ENCODE peak calls at places on chromosome 1, in five cellular contexts. H, L, Y, R and Q are unnamed samples.

GRCh38 chr1:167304165-167304564 is 83.5 kb downstream of the POU2F1 start:
- DNase-seq in Y (no peak), L (no peak), H (no peak), R (no peak), Q (no peak)

GRCh38 chr1:14516974-14517812 is 81.3 kb upstream of the KAZN start:
- DNase-seq in H (no peak), R (no peak), L (peak; percentile 97), Y (peak; percentile 92), Q (no peak)

GRCh38 chr1:35883681-35884155 is 709 bp downstream of the AGO1 start:
- DNase-seq in Y (peak; percentile 16), L (peak; percentile 45), H (peak; percentile 80), R (peak; percentile 57), Q (peak; percentile 43)

GRCh38 chr1:183185941-183186490 is at the start of gene LAMC2:
- DNase-seq in H (peak; percentile 81), L (no peak), Y (peak; percentile 52), R (no peak), Q (peak; percentile 44)

GRCh38 chr1:54887665-54888071 is 673 bp upstream of the DHCR24 start:
- DNase-seq in Y (no peak), L (peak; percentile 50), R (no peak), H (peak; percentile 81), Q (no peak)

GRCh38 chr1:27527857-27528700 is 38.1 kb upstream of the WASF2 start:
- DNase-seq in L (peak; percentile 54), H (peak; percentile 86), Y (no peak), R (no peak), Q (no peak)

GRCh38 chr1:111733183-111733995 is 5.8 kb downstream of the INKA2 start:
- DNase-seq in L (peak; percentile 84), H (no peak), R (no peak), Y (peak; percentile 91), Q (no peak)

GRCh38 chr1:159921251-159921650 is 4.1 kb downstream of the TAGLN2 start:
- DNase-seq in R (no peak), L (peak; percentile 51), H (no peak), Y (peak; percentile 21), Q (no peak)

GRCh38 chr1:203557958-203558760 is 64.2 kb downstream of the OPTC start:
- DNase-seq in R (no peak), Y (peak; percentile 100), H (no peak), L (peak; percentile 100), Q (no peak)

GRCh38 chr1:29789221-29789909 is 553.0 kb downstream of the PTPRU start:
- DNase-seq in H (no peak), R (no peak), L (no peak), Y (peak; percentile 23), Q (no peak)

GRCh38 chr1:16975838-16976237 is 4.6 kb downstream of the MFAP2 start:
- DNase-seq in Y (no peak), R (no peak), H (no peak), L (no peak), Q (no peak)

GRCh38 chr1:224707849-224708725 is 92.0 kb downstream of the CNIH3 start:
- DNase-seq in H (peak; percentile 74), R (no peak), L (peak; percentile 84), Y (peak; percentile 83), Q (no peak)

GRCh38 chr1:77406661-77407060 is 124.8 kb downstream of the AK5 start:
- DNase-seq in H (no peak), R (no peak), Y (peak; percentile 11), L (peak; percentile 38), Q (peak; percentile 19)

GRCh38 chr1:229869225-229869624 is 197.8 kb upstream of the GALNT2 start:
- DNase-seq in H (no peak), Y (no peak), R (no peak), L (no peak), Q (no peak)

GRCh38 chr1:39544327-39544726 is 32.3 kb downstream of the PABPC4 start:
- DNase-seq in Y (no peak), H (no peak), L (no peak), R (no peak), Q (no peak)

GRCh38 chr1:116230712-116231111 is 119.5 kb downstream of the MAB21L3 start:
- DNase-seq in R (no peak), Y (no peak), H (no peak), L (no peak), Q (no peak)

GRCh38 chr1:55127827-55128343 is 87.3 kb downstream of the USP24 start:
- DNase-seq in L (peak; percentile 31), R (no peak), H (no peak), Y (peak; percentile 73), Q (no peak)

GRCh38 chr1:220577926-220578325 is 50.0 kb downstream of the MARK1 start:
- DNase-seq in H (no peak), R (no peak), Y (no peak), L (no peak), Q (no peak)

GRCh38 chr1:189211742-189212141 is 1265.9 kb downstream of the BRINP3 start:
- DNase-seq in R (no peak), L (peak; percentile 1), Y (peak; percentile 69), H (no peak), Q (no peak)

GRCh38 chr1:6483010-6483760 is 8.3 kb downstream of the PLEKHG5 start:
- DNase-seq in Y (no peak), L (no peak), R (no peak), H (peak; percentile 93), Q (no peak)

GRCh38 chr1:185388815-185389214 is 71.8 kb upstream of the IVNS1ABP start:
- DNase-seq in L (no peak), R (no peak), Y (no peak), H (no peak), Q (no peak)

GRCh38 chr1:33902486-33903209 is 38.8 kb downstream of the HMGB4 start:
- DNase-seq in R (no peak), Y (no peak), H (no peak), L (peak; percentile 78), Q (no peak)

GRCh38 chr1:88327391-88328267 is 356.4 kb upstream of the PKN2 start:
- DNase-seq in H (no peak), Y (peak; percentile 93), L (peak; percentile 92), R (no peak), Q (peak; percentile 13)

GRCh38 chr1:207868252-207868768 is 42.6 kb downstream of the CD34 start:
- DNase-seq in Y (no peak), L (peak; percentile 63), R (no peak), H (peak; percentile 86), Q (peak; percentile 15)

GRCh38 chr1:154499446-154499845 is 2.6 kb upstream of the TDRD10 start:
- DNase-seq in L (no peak), Y (no peak), R (no peak), H (no peak), Q (no peak)

GRCh38 chr1:55062801-55063561 is 23.6 kb downstream of the PCSK9 start:
- DNase-seq in L (no peak), Y (no peak), R (no peak), H (peak; percentile 60), Q (no peak)

GRCh38 chr1:12481928-12482327 is 136.1 kb downstream of the DHRS3 start:
- DNase-seq in L (no peak), H (no peak), R (no peak), Y (no peak), Q (no peak)
- H3K4me1 ChIP-seq in L (peaks cover 53% of the 10 kb centered on the region), H (peaks cover 64% of the 10 kb centered on the region), R (peaks cover 53% of the 10 kb centered on the region), Y (peaks cover 50% of the 10 kb centered on the region), Q (no peaks in the 10 kb centered on the region)

GRCh38 chr1:26031903-26032220 is 10.3 kb downstream of the EXTL1 start:
- DNase-seq in Y (no peak), R (no peak), H (no peak), L (no peak), Q (no peak)

GRCh38 chr1:26028490-26028980 is 7.0 kb downstream of the EXTL1 start:
- DNase-seq in Y (no peak), H (no peak), R (no peak), L (no peak), Q (no peak)

GRCh38 chr1:26029054-26029863 is 7.7 kb downstream of the EXTL1 start:
- DNase-seq in L (no peak), R (no peak), Y (no peak), H (no peak), Q (no peak)

GRCh38 chr1:26031196-26031902 is 9.8 kb downstream of the EXTL1 start:
- DNase-seq in L (peak; percentile 77), H (no peak), R (no peak), Y (peak; percentile 66), Q (no peak)

GRCh38 chr1:26029864-26030481 is 8.4 kb downstream of the EXTL1 start:
- DNase-seq in H (no peak), Y (no peak), R (no peak), L (no peak), Q (no peak)
- H3K4me3 ChIP-seq in H (no peak overlapping the region), Y (no peak overlapping the region), R (no peak overlapping the region), L (no peak overlapping the region), Q (no peak overlapping the region)

DNA sequence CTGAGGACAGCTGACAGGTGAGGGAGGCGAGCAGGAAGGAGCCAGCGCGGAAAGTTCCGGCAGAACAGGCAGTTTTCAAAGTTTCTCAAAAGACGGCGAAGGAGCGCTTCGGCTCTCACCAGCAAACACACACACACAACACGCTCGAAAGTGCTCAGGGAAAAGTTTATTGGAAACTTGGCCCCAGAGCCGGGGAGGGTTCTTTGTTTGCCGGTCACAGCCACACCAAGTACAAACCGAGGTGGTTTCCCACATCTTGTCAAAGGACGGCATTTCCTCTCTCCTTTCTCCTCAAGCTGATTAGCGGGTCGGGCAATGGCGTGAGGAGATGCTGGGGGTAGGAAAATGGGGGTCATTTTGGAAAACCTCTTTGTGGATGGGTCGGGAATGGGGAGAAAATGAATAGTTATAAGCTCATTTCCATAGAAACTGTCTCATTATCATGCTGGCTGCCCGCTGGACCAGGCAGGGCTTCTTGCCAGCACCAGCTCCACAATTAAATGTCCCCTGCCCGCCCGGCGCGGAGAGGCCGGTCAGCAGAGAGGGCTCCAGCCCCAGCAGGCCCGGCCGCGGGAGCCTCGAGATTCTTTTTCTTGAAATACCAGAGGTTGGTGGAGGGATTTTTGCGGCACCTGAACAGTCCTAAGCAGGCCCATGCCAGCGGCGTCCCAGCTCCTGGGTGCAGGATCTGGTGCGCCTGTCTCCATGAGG is 92.3 kb downstream of the PRDM16 start:
- DNase-seq in H (no peak), Y (no peak), L (no peak), R (no peak), Q (no peak)
- H3K4me1 ChIP-seq in H (peaks cover 7% of the 10 kb centered on the region), Y (no peaks in the 10 kb centered on the region), L (no peaks in the 10 kb centered on the region), R (no peaks in the 10 kb centered on the region), Q (no peaks in the 10 kb centered on the region)

GRCh38 chr1:43931711-43932660 is 1.6 kb upstream of the ARTN start:
- DNase-seq in R (no peak), Y (no peak), H (no peak), L (no peak), Q (no peak)

GRCh38 chr1:43934279-43934985 is 831 bp downstream of the ARTN start:
- DNase-seq in H (peak; percentile 87), Y (peak; percentile 53), L (peak; percentile 78), R (peak; percentile 38), Q (peak; percentile 71)

GRCh38 chr1:43933386-43934278 is at the start of gene ARTN:
- DNase-seq in H (peak; percentile 75), R (no peak), L (peak; percentile 66), Y (no peak), Q (no peak)

GRCh38 chr1:43930949-43931275 is 2.7 kb upstream of the ARTN start:
- DNase-seq in L (peak; percentile 15), Y (no peak), R (no peak), H (no peak), Q (no peak)

DNA sequence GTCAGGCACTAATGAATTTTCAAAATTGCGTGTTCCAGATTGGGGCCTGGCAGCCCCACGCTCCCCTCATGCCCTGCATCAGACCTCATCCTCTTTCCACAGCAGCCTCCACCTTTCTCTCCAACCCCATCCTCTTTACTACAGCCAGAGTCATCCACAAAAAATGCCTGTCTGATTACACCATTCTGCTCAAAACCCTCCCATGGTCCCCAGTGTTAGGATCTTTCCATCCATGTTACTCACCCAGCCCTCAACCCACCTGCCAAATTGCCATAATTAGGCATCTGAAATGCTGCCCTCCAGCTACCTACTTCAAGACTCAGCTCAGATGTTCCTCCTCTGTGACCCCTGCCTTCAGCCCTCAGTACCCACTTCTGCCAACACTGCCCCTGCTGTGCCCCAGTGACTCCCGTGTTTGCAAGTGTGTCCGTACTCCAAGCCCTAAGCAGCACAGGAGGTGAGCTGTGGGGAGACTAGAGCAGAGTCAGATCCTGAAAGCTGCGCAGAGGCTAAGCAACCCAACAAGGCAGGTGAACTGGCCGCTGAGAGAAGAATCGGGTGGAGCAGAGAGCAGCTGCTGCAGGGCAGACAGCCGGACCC is 715 bp upstream of the ARTN start:
- DNase-seq in R (no peak), H (no peak), L (peak; percentile 82), Y (peak; percentile 74), Q (no peak)
- H3K4me3 ChIP-seq in R (no peak overlapping the region), H (peak overlapping the region; percentile 46), L (peak overlapping the region; percentile 66), Y (peak overlapping the region; percentile 37), Q (no peak overlapping the region)